ENCODE peak calls at places on chromosomes 3 and 15, in four cellular contexts. H is heart left ventricle, U is hepatocyte, M is A673. L is an unnamed sample.

GRCh38 chr3:63386568-63386967 is 108.5 kb downstream of the SYNPR start:
- DNase-seq in U (no peak), H (no peak), M (peak; percentile 78), L (no peak)

GRCh38 chr3:81466161-81466560 is 295.3 kb downstream of the GBE1 start:
- DNase-seq in U (no peak), M (no peak), H (no peak), L (no peak)

GRCh38 chr15:70775160-70775559 is 11.8 kb upstream of the UACA start:
- DNase-seq in M (no peak), H (no peak), U (no peak), L (peak; percentile 88)

GRCh38 chr15:80904941-80905532 is 84.6 kb downstream of the MESD start:
- DNase-seq in M (no peak), H (no peak), U (no peak), L (peak; percentile 24)

GRCh38 chr3:44420676-44421075 is 56.8 kb downstream of the ZNF445 start:
- DNase-seq in U (no peak), H (no peak), M (no peak), L (no peak)

GRCh38 chr15:82845686-82846085 is 36.3 kb downstream of the WHAMM start:
- DNase-seq in H (no peak), M (no peak), U (no peak), L (no peak)

GRCh38 chr15:70093070-70093469 is 4.6 kb downstream of the TLE3 start:
- DNase-seq in M (peak; percentile 75), U (no peak), H (no peak), L (no peak)

GRCh38 chr15:60546764-60547163 is 67.8 kb upstream of the ICE2 start:
- DNase-seq in H (no peak), M (no peak), U (no peak), L (no peak)

GRCh38 chr3:195156286-195156890 is 114.6 kb downstream of the XXYLT1 start:
- DNase-seq in U (no peak), H (no peak), M (no peak), L (no peak)

GRCh38 chr15:39920510-39921273 is 626 bp upstream of the GPR176 start:
- DNase-seq in H (peak; percentile 83), M (peak; percentile 90), U (peak; percentile 91), L (peak; percentile 67)

GRCh38 chr3:4533489-4534443 is 40.6 kb downstream of the ITPR1 start:
- DNase-seq in U (no peak), H (no peak), M (no peak), L (no peak)

GRCh38 chr3:177777699-177778098 is 580.4 kb upstream of the TBL1XR1 start:
- DNase-seq in H (no peak), U (peak; percentile 53), M (peak; percentile 84), L (peak; percentile 51)

GRCh38 chr3:37592328-37592727 is 269.4 kb upstream of the CTDSPL start:
- DNase-seq in M (no peak), H (no peak), U (no peak), L (no peak)

GRCh38 chr15:89674526-89674925 is 4.6 kb downstream of the PLIN1 start:
- DNase-seq in H (no peak), M (no peak), U (no peak), L (no peak)

GRCh38 chr3:108180214-108180613 is 42.0 kb downstream of the IFT57 start:
- DNase-seq in M (no peak), H (no peak), U (no peak), L (no peak)

GRCh38 chr3:129766135-129766534 is 127.4 kb downstream of the TMCC1 start:
- DNase-seq in M (no peak), U (no peak), H (no peak), L (no peak)
- TF ChIP-seq CTCF in M (no peak), U (no peak), H (no peak), L (no peak)

GRCh38 chr15:101049856-101050646 is 130.9 kb downstream of the LRRK1 start:
- DNase-seq in M (no peak), H (peak; percentile 14), U (peak; percentile 4), L (no peak)
- H3K27ac ChIP-seq in M (no peak overlapping the region), H (no peak overlapping the region), U (no peak overlapping the region), L (no peak overlapping the region)

DNA sequence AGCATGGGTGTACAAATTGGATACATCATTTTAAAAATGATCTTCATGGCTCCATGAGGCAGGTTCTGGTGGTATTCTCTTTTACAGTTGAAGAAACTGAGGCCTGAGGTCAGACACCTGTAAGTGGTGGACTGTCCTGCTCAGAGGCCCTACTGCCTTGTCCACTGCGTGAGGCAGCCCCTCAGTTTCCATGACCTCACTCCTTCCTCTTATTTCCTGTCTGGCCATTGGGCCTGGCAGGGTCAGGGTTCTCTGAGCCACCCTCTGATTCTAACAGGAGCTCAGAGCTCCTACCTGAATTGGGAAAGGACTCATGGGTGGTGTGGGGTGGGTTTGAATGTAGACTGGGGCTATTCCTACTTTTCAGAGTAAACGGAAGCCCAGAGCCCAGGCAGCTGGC is 17.5 kb downstream of the PLEKHO2 start:
- DNase-seq in M (no peak), U (no peak), H (no peak), L (no peak)
- H3K36me3 ChIP-seq in M (peaks cover 7% of the 10 kb centered on the region), U (no peaks in the 10 kb centered on the region), H (peaks cover 98% of the 10 kb centered on the region), L (peaks cover 40% of the 10 kb centered on the region)

GRCh38 chr3:182424006-182424405 is 369.3 kb upstream of the ATP11B start:
- DNase-seq in M (no peak), H (no peak), U (no peak), L (no peak)

DNA sequence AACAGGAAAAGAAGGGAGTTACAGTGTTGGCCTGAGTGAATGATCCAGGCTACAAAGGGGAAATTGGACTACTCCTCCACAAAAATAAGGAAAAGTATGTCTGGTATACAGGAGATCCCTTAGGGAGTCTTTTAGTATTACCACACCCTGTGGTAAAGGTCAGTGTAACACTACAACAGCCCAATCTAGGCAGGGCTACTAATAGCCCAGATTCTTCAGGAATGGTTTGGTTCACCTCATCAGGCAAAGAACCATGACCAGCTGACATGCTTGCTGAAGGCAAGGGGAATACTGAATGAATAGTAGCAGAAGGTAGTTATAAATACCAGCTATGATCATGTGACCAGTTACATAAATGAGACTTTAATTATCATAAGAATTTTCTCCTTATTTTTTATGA is 372.6 kb upstream of the ATP11B start:
- DNase-seq in U (no peak), M (no peak), H (no peak), L (no peak)
- TF ChIP-seq CTCF in U (no peak), M (no peak), H (no peak), L (no peak)

GRCh38 chr3:51967384-51968174 is at the start of gene PCBP4:
- DNase-seq in M (no peak), U (peak; percentile 83), H (peak; percentile 86), L (no peak)
- H3K27ac ChIP-seq in M (peak within 1 kb of the TSS; percentile 30), U (peak within 1 kb of the TSS; percentile 95), H (peak within 1 kb of the TSS; percentile 98), L (no peak within 1 kb of the TSS)

GRCh38 chr15:79881254-79881653 is 15.6 kb downstream of the MTHFS start:
- DNase-seq in U (no peak), M (peak; percentile 59), H (no peak), L (no peak)

GRCh38 chr15:79883579-79884203 is 13.1 kb downstream of the MTHFS start:
- DNase-seq in U (no peak), H (no peak), M (no peak), L (no peak)

GRCh38 chr15:79878078-79878705 is 18.6 kb downstream of the MTHFS start:
- DNase-seq in M (no peak), H (no peak), U (no peak), L (no peak)

GRCh38 chr15:79884204-79884596 is 12.6 kb downstream of the MTHFS start:
- DNase-seq in M (no peak), U (no peak), H (no peak), L (no peak)

GRCh38 chr15:79881668-79882067 is 15.1 kb downstream of the MTHFS start:
- DNase-seq in U (no peak), M (peak; percentile 5), H (no peak), L (no peak)
- H3K36me3 ChIP-seq in U (no peaks in the 10 kb centered on the region), M (no peaks in the 10 kb centered on the region), H (peaks cover 65% of the 10 kb centered on the region), L (peaks cover 4% of the 10 kb centered on the region)

GRCh38 chr3:95750097-95750496 is 1064.3 kb upstream of the EPHA6 start:
- DNase-seq in M (no peak), H (no peak), U (no peak), L (no peak)

GRCh38 chr3:95752199-95752598 is 1062.2 kb upstream of the EPHA6 start:
- DNase-seq in U (no peak), M (no peak), H (no peak), L (no peak)
- TF ChIP-seq CTCF in U (no peak), M (no peak), H (no peak), L (no peak)

L was measured in brain microvascular endothelial cell.